ENCODE peak calls at places on chromosomes 6 and 20, in six cellular contexts. N, Z, O, S, D and Q are unnamed samples. For H3K4me1, the result is how much of the 10 kb centered on the place peaks cover.

GRCh38 chr20:1440024-1440423 is 26.6 kb downstream of the NSFL1C start:
- DNase-seq in N (no peak), Z (no peak), O (no peak), S (no peak), D (peak), Q (no peak)

GRCh38 chr6:98973571-98973970 is 25.8 kb upstream of the FBXL4 start:
- DNase-seq in N (no peak), Z (no peak), O (no peak), S (no peak), D (no peak), Q (no peak)

GRCh38 chr6:111589366-111589765 is 16.3 kb downstream of the TRAF3IP2 start:
- DNase-seq in N (peak), Z (peak), O (peak), S (no peak), D (peak), Q (no peak)

GRCh38 chr20:62587757-62588402 is 54.4 kb upstream of the SLCO4A1 start:
- DNase-seq in N (peak), Z (no peak), O (peak), S (no peak), D (no peak), Q (no peak)

GRCh38 chr20:39775110-39775509 is 813.0 kb downstream of the DHX35 start:
- DNase-seq in N (peak), Z (peak), O (peak), S (no peak), D (no peak), Q (no peak)

GRCh38 chr20:62368629-62369507 is 1.8 kb upstream of the LAMA5 start:
- DNase-seq in N (peak), Z (no peak), O (no peak), S (no peak), D (no peak), Q (no peak)

GRCh38 chr6:134357110-134357509 is 39.2 kb upstream of the SGK1 start:
- DNase-seq in N (no peak), Z (no peak), O (no peak), S (no peak), D (no peak), Q (no peak)

GRCh38 chr6:1620504-1621327 is 11.0 kb downstream of the FOXC1 start:
- DNase-seq in N (no peak), Z (no peak), O (no peak), S (no peak), D (no peak), Q (no peak)

GRCh38 chr20:41050361-41051019 is 21.9 kb downstream of the TOP1 start:
- DNase-seq in N (no peak), Z (no peak), O (peak), S (no peak), D (no peak), Q (no peak)
- H3K4me1 ChIP-seq in N (under half), Z (half or more), O (under half), S (half or more), D (half or more), Q (half or more)

GRCh38 chr20:11766961-11767360 is 150.7 kb upstream of the BTBD3 start:
- DNase-seq in N (no peak), Z (no peak), O (peak), S (no peak), D (no peak), Q (no peak)
- H3K4me3 ChIP-seq in N (no peak), Z (no peak), O (no peak), S (no peak), D (no peak), Q (no peak)

DNA sequence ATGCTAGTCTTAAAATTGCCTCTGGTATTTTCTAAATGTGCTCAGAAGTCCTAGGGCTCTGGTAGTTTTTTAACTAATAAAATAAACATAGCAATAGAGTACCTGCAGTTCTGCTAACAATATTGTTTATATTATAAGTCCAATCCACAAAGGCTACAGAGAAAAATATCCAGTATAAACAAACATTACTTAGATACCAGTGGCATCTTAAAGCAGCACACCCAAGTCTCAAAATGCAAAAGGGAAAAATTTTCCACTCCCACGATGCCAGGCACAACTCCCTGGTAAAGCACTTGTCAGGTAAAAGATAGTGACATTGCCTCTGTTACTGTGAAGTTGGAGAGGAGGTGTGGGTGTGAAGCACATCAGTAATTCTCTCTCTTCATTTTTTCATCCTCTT is 123.3 kb downstream of the OGFRL1 start:
- DNase-seq in N (no peak), Z (no peak), O (no peak), S (no peak), D (no peak), Q (no peak)
- H3K27ac ChIP-seq in N (no peak), Z (peak), O (no peak), S (peak), D (no peak), Q (no peak)

DNA sequence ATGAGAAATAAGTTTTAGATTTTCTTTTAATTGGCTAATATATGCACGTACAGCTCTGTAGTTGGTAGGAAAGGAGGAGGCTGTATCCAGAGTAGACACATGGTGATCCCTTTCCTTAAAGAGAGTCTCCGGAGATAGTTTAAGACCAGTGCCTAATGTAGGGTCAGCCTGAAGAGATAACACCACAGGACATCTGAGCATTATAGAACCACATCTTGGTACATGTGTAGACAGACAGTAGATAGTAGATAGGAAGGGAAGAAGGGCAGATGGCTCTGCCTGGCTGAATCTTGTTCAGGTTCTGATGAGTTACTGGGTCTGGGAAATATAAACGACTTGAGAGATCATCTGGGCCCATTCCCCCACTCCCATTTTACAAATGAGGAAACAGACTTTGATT is 18.5 kb downstream of the CHMP4B start:
- DNase-seq in N (no peak), Z (no peak), O (no peak), S (no peak), D (no peak), Q (no peak)
- H3K4me1 ChIP-seq in N (under half), Z (half or more), O (under half), S (under half), D (under half), Q (under half)

GRCh38 chr6:109379706-109380105 is 2.6 kb downstream of the CD164 start:
- DNase-seq in N (no peak), Z (no peak), O (peak), S (no peak), D (no peak), Q (no peak)
- H3K4me3 ChIP-seq in N (peak), Z (peak), O (peak), S (peak), D (no peak), Q (peak)

GRCh38 chr6:10453596-10453995 is 38.7 kb upstream of the TFAP2A start:
- DNase-seq in N (no peak), Z (no peak), O (no peak), S (no peak), D (no peak), Q (no peak)
- H3K27ac ChIP-seq in N (no peak), Z (no peak), O (no peak), S (no peak), D (no peak), Q (no peak)

GRCh38 chr20:46809961-46810360 is 84.7 kb upstream of the EYA2 start:
- DNase-seq in N (no peak), Z (no peak), O (no peak), S (no peak), D (no peak), Q (no peak)
- H3K4me1 ChIP-seq in N (under half), Z (under half), O (under half), S (under half), D (under half), Q (under half)

GRCh38 chr20:38732981-38733380 is 8.7 kb downstream of the SLC32A1 start:
- DNase-seq in N (no peak), Z (no peak), O (no peak), S (no peak), D (no peak), Q (no peak)

GRCh38 chr20:38731738-38732113 is 7.4 kb downstream of the SLC32A1 start:
- DNase-seq in N (no peak), Z (no peak), O (no peak), S (no peak), D (no peak), Q (no peak)

GRCh38 chr20:38730167-38730988 is 6.1 kb downstream of the SLC32A1 start:
- DNase-seq in N (no peak), Z (no peak), O (no peak), S (no peak), D (no peak), Q (no peak)

GRCh38 chr20:38729767-38730166 is 5.5 kb downstream of the SLC32A1 start:
- DNase-seq in N (no peak), Z (no peak), O (no peak), S (no peak), D (no peak), Q (no peak)

GRCh38 chr20:38730989-38731737 is 6.9 kb downstream of the SLC32A1 start:
- DNase-seq in N (peak), Z (no peak), O (peak), S (peak), D (peak), Q (peak)
- H3K4me3 ChIP-seq in N (peak), Z (peak), O (no peak), S (peak), D (peak), Q (peak)

GRCh38 chr6:30515967-30516753 is 26.9 kb downstream of the HLA-E start:
- DNase-seq in N (peak), Z (peak), O (peak), S (peak), D (peak), Q (peak)

GRCh38 chr6:30515106-30515505 is 25.8 kb downstream of the HLA-E start:
- DNase-seq in N (no peak), Z (no peak), O (no peak), S (no peak), D (no peak), Q (no peak)

GRCh38 chr6:30518505-30518850 is 29.2 kb downstream of the HLA-E start:
- DNase-seq in N (no peak), Z (no peak), O (no peak), S (no peak), D (no peak), Q (no peak)

GRCh38 chr6:30520480-30520992 is 31.2 kb downstream of the HLA-E start:
- DNase-seq in N (no peak), Z (no peak), O (no peak), S (no peak), D (no peak), Q (no peak)
- H3K27ac ChIP-seq in N (no peak), Z (no peak), O (no peak), S (peak), D (no peak), Q (no peak)

GRCh38 chr6:125188594-125189203 is 35.1 kb downstream of the TPD52L1 start:
- DNase-seq in N (no peak), Z (no peak), O (no peak), S (no peak), D (no peak), Q (no peak)
- H3K4me1 ChIP-seq in N (under half), Z (under half), O (under half), S (under half), D (under half), Q (under half)